ENCODE peak calls at places on chromosomes 12 and 14, in ten cellular contexts. P is left ventricle myocardium inferior; L is RPMI7951; R is nucleus accumbens; K is aorta; N is amniotic stem cell; V is activated T-cell treated with anti-CD3 and anti-CD28 coated beads, Interleukin-2, amount 50 U/mL, for 24 hours; J is tibial artery; Y is HTR-8/SVneo; F is stimulated activated CD8-positive, alpha-beta memory T cell treated with anti-CD3 and anti-CD28 coated beads, Interleukin-4, amount 100 ng/mL, for 1 hour. A is an unnamed sample.

GRCh38 chr12:109130755-109131521 is 14.6 kb downstream of the ACACB start:
- DNase-seq in F (no peak), K (peak; percentile 59), V (no peak), P (peak; percentile 81), J (no peak), R (no peak), N (no peak), Y (peak; percentile 33), L (peak; percentile 18), A (no peak)

GRCh38 chr14:58055497-58055896 is 96.5 kb downstream of the ARMH4 start:
- DNase-seq in K (no peak), J (no peak), V (no peak), R (peak; percentile 7), P (no peak), L (no peak), Y (no peak), N (no peak), F (no peak), A (no peak)

GRCh38 chr12:17372508-17372907 is 717.5 kb downstream of the RERGL start:
- DNase-seq in V (no peak), N (no peak), K (no peak), R (no peak), L (no peak), Y (no peak), F (no peak), J (no peak), P (no peak), A (no peak)

GRCh38 chr14:28779416-28779941 is 12.9 kb downstream of the FOXG1 start:
- DNase-seq in L (no peak), F (no peak), J (no peak), V (no peak), R (no peak), P (no peak), Y (no peak), N (no peak), K (no peak), A (no peak)

GRCh38 chr12:52181757-52182156 is 10.1 kb downstream of the KRT80 start:
- DNase-seq in N (peak; percentile 51), L (peak; percentile 81), R (no peak), J (no peak), F (no peak), V (no peak), P (no peak), Y (peak; percentile 87), K (no peak), A (no peak)

GRCh38 chr12:52514471-52515318 is 5.5 kb downstream of the KRT5 start:
- DNase-seq in J (no peak), F (no peak), P (no peak), N (no peak), K (no peak), R (no peak), V (no peak), L (no peak), Y (no peak), A (no peak)

GRCh38 chr14:101473795-101474562 is 87.3 kb upstream of the DIO3 start:
- DNase-seq in L (no peak), F (no peak), P (no peak), N (no peak), Y (no peak), V (peak; percentile 2), J (peak; percentile 21), R (no peak), K (no peak), A (no peak)

GRCh38 chr12:91984571-91984970 is 161.1 kb downstream of the BTG1 start:
- DNase-seq in F (no peak), L (no peak), K (no peak), N (no peak), Y (no peak), P (no peak), V (no peak), J (no peak), R (no peak), A (no peak)

GRCh38 chr14:67319142-67319541 is 40.5 kb downstream of the ATP6V1D start:
- DNase-seq in J (no peak), N (no peak), K (no peak), Y (peak; percentile 97), L (no peak), P (no peak), R (no peak), F (no peak), V (no peak), A (no peak)